ENCODE peak calls at places on chromosomes 1 and 21, in four cellular contexts. L, N, W and P are unnamed samples.

GRCh38 chr1:2279210-2279639 is 51.1 kb downstream of the SKI start:
- DNase-seq in L (no peak), N (peak; percentile 98), W (peak; percentile 88), P (no peak)

GRCh38 chr1:212301570-212301969 is 16.4 kb downstream of the PPP2R5A start:
- DNase-seq in L (no peak), N (no peak), W (no peak), P (no peak)

GRCh38 chr1:219528633-219529032 is 84.3 kb downstream of the ZC3H11B start:
- DNase-seq in L (no peak), N (no peak), W (no peak), P (no peak)

GRCh38 chr1:6438047-6438525 is 13.5 kb downstream of the ESPN start:
- DNase-seq in L (peak; percentile 89), N (peak; percentile 57), W (peak; percentile 91), P (no peak)

GRCh38 chr1:42168397-42168682 is 3.8 kb upstream of the GUCA2A start:
- DNase-seq in L (no peak), N (no peak), W (peak; percentile 42), P (no peak)

GRCh38 chr1:156832434-156832833 is 15.8 kb upstream of the SH2D2A start:
- DNase-seq in L (no peak), N (no peak), W (no peak), P (no peak)

GRCh38 chr1:226867461-226868054 is 2.9 kb upstream of the PSEN2 start:
- DNase-seq in L (no peak), N (no peak), W (no peak), P (no peak)

GRCh38 chr1:224169876-224170275 is 13.2 kb upstream of the DEGS1 start:
- DNase-seq in L (no peak), N (no peak), W (no peak), P (no peak)

GRCh38 chr1:25867210-25867991 is 8.1 kb downstream of the PAQR7 start:
- DNase-seq in L (no peak), N (no peak), W (no peak), P (peak; percentile 36)

DNA sequence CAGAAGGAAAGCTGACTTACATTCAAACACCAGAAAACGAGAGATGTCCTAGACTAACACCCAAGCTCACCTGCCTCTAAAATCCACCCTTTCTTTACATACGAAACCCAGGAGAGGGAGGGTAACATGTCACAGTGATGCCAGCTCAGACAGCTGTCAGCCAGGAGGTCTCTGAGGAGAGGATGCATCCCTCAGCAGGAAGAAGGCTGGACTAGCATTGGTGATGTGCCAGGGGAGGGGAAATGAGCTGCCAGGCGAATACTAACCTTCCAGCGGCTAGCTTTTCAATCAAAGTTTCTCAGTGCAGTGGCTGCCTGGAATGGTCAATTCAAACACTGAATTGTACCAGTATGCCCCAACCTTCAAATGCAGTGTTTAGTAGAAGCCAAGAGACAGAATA is 3.6 kb upstream of the UBE2G2 start:
- DNase-seq in L (no peak), N (no peak), W (no peak), P (no peak)
- TF ChIP-seq POLR2A in L (no peak), N (no peak), W (no peak), P (no peak)

DNA sequence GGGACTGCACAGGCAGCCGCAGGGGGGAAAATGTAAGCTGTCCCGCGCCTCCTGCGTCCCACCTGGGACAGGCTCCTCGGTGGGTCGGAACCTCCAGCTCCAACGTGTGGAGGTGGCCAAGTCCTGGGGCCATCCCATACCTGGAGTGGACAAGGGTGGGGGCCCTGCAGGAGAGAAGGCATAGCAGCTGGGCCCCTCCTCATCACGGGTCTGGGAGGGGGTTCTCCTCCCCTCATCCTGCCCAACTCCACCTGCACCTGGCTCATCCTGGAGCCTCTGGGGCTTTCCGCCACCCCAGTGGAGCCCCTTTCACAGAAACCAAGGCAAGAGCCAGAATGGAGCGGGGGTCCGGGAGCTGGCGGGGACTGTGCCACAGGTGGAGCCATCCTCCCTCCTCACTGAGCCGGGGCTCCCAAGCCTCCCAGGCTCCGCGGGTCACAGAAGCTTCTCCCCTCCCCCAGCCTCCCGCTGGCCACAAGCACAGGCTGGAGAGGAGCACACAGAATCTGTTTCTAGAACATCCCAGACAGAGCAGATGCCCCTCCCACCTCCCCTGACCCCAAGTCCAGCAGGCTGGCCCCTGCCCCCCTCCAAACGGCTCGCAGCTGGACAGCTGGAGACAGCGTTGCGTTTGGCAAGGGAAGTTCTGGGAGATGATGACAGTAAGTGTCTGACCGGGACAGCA is 65.8 kb downstream of the MEGF6 start:
- DNase-seq in L (no peak), N (no peak), W (no peak), P (no peak)
- TF ChIP-seq POLR2AphosphoS5 in L (no peak), N (no peak), W (no peak), P (no peak)

GRCh38 chr1:118958937-118959631 is 29.1 kb downstream of the TBX15 start:
- DNase-seq in L (no peak), N (no peak), W (no peak), P (no peak)
- H3K27ac ChIP-seq in L (no peak overlapping the region), N (no peak overlapping the region), W (no peak overlapping the region), P (no peak overlapping the region)

GRCh38 chr21:23249760-23250159 is 2251.6 kb downstream of the NCAM2 start:
- DNase-seq in L (no peak), N (no peak), W (no peak), P (no peak)

GRCh38 chr21:23245231-23245630 is 2247.0 kb downstream of the NCAM2 start:
- DNase-seq in L (no peak), N (no peak), W (no peak), P (no peak)

GRCh38 chr21:23247334-23247733 is 2249.1 kb downstream of the NCAM2 start:
- DNase-seq in L (no peak), N (peak; percentile 52), W (no peak), P (no peak)
- TF ChIP-seq POLR2A in L (no peak), N (no peak), W (no peak), P (no peak)

GRCh38 chr1:162688521-162688920 is 56.3 kb downstream of the DDR2 start:
- DNase-seq in L (no peak), N (no peak), W (no peak), P (no peak)
- TF ChIP-seq POLR2AphosphoS5 in L (no peak), N (no peak), W (no peak), P (no peak)